ENCODE peak calls at places on chromosomes 5 and 9, in eight cellular contexts. E is endodermal cell, D is NCI-H524, J is NCI-H82, L is A549, B is AG08395, C is cerebellar cortex, Z is RPMI7951. R is an unnamed sample.

GRCh38 chr5:77418162-77418561 is 74.0 kb downstream of the WDR41 start:
- DNase-seq in E (no peak), D (no peak), J (no peak), L (no peak), B (no peak), C (no peak), Z (no peak), R (no peak)

GRCh38 chr5:120806132-120806531 is 342.0 kb downstream of the PRR16 start:
- DNase-seq in E (no peak), D (no peak), J (no peak), L (no peak), B (peak; percentile 28), C (no peak), Z (no peak), R (no peak)

GRCh38 chr5:86461169-86461956 is 156.4 kb upstream of the COX7C start:
- DNase-seq in E (no peak), D (peak; percentile 87), J (peak; percentile 82), L (no peak), B (no peak), C (no peak), Z (peak; percentile 2), R (peak; percentile 5)

GRCh38 chr9:98149422-98149821 is 30.4 kb upstream of the TRIM14 start:
- DNase-seq in E (no peak), D (no peak), J (no peak), L (no peak), B (no peak), C (no peak), Z (no peak), R (no peak)

GRCh38 chr5:10233505-10233904 is 16.2 kb downstream of the ATPSCKMT start:
- DNase-seq in E (peak; percentile 76), D (peak; percentile 28), J (peak; percentile 69), L (peak; percentile 47), B (peak; percentile 87), C (no peak), Z (peak; percentile 74), R (no peak)

GRCh38 chr9:71446499-71447411 is 321.6 kb downstream of the CEMIP2 start:
- DNase-seq in E (peak; percentile 96), D (peak; percentile 25), J (peak; percentile 84), L (peak; percentile 40), B (peak; percentile 66), C (peak; percentile 77), Z (peak; percentile 49), R (peak; percentile 16)

GRCh38 chr5:168291961-168292782 is 727 bp downstream of the WWC1 start:
- DNase-seq in E (peak; percentile 86), D (no peak), J (peak; percentile 52), L (no peak), B (peak; percentile 26), C (no peak), Z (no peak), R (no peak)

GRCh38 chr5:151740958-151741373 is 17.5 kb downstream of the ATOX1 start:
- DNase-seq in E (no peak), D (no peak), J (no peak), L (no peak), B (peak; percentile 60), C (no peak), Z (peak; percentile 54), R (peak; percentile 43)

GRCh38 chr5:126971455-126972019 is 58.8 kb downstream of the MARCHF3 start:
- DNase-seq in E (no peak), D (no peak), J (peak; percentile 42), L (no peak), B (no peak), C (no peak), Z (no peak), R (no peak)

GRCh38 chr5:170330568-170331054 is 33.0 kb upstream of the LCP2 start:
- DNase-seq in E (no peak), D (no peak), J (no peak), L (no peak), B (no peak), C (no peak), Z (no peak), R (no peak)

R was measured in kidney epithelial cell.